ENCODE peak calls at places on chromosome 13, in nine cellular contexts. Y is amygdala; S is nucleus accumbens; N is HTR-8/SVneo; F is activated CD8-positive, alpha-beta T cell treated with anti-CD3 and anti-CD28 coated beads for 36 hours; W is stomach; H is ascending aorta; Q is SJSA1; X is ovary. I is an unnamed sample.

GRCh38 chr13:76017861-76018556 is 381.9 kb downstream of the LMO7 start:
- DNase-seq in Y (no peak), S (no peak), N (no peak), F (no peak), W (no peak), H (no peak), Q (no peak), X (no peak), I (no peak)

GRCh38 chr13:101838305-101838835 is 385.9 kb downstream of the ITGBL1 start:
- DNase-seq in Y (no peak), S (no peak), N (no peak), F (no peak), W (no peak), H (no peak), Q (peak; percentile 4), X (no peak), I (no peak)

GRCh38 chr13:111359930-111360329 is 39.5 kb downstream of the TEX29 start:
- DNase-seq in Y (no peak), S (no peak), N (no peak), F (no peak), W (peak; percentile 15), H (no peak), Q (no peak), X (no peak), I (no peak)

GRCh38 chr13:87274209-87274819 is 396.9 kb upstream of the SLITRK5 start:
- DNase-seq in Y (no peak), S (no peak), N (peak; percentile 8), F (peak; percentile 53), W (no peak), H (no peak), Q (no peak), X (no peak), I (peak; percentile 55)

GRCh38 chr13:66033924-66034323 is 1196.2 kb downstream of the PCDH9 start:
- DNase-seq in Y (no peak), S (no peak), N (no peak), F (no peak), W (no peak), H (no peak), Q (no peak), X (no peak), I (no peak)

GRCh38 chr13:29436721-29437250 is 158.7 kb downstream of the SLC7A1 start:
- DNase-seq in Y (no peak), S (no peak), N (no peak), F (no peak), W (no peak), H (no peak), Q (no peak), X (no peak), I (no peak)

GRCh38 chr13:43905435-43906031 is 25.8 kb downstream of the LACC1 start:
- DNase-seq in Y (no peak), S (no peak), N (peak; percentile 28), F (peak; percentile 33), W (no peak), H (no peak), Q (peak; percentile 48), X (no peak), I (no peak)

GRCh38 chr13:27472941-27473340 is 22.6 kb upstream of the MTIF3 start:
- DNase-seq in Y (no peak), S (no peak), N (no peak), F (no peak), W (no peak), H (no peak), Q (no peak), X (no peak), I (no peak)

GRCh38 chr13:114104626-114105350 is 27.6 kb downstream of the RASA3 start:
- DNase-seq in Y (no peak), S (no peak), N (no peak), F (no peak), W (no peak), H (peak; percentile 58), Q (no peak), X (peak; percentile 24), I (peak; percentile 22)

GRCh38 chr13:73708393-73708985 is 425.7 kb downstream of the KLF12 start:
- DNase-seq in Y (no peak), S (no peak), N (peak; percentile 23), F (peak; percentile 66), W (peak; percentile 45), H (no peak), Q (peak; percentile 25), X (no peak), I (peak; percentile 43)

GRCh38 chr13:49466240-49466914 is 22.3 kb downstream of the SETDB2 start:
- DNase-seq in Y (no peak), S (no peak), N (no peak), F (no peak), W (no peak), H (no peak), Q (no peak), X (no peak), I (no peak)

GRCh38 chr13:53200075-53200474 is 171.5 kb downstream of the OLFM4 start:
- DNase-seq in Y (no peak), S (no peak), N (no peak), F (no peak), W (no peak), H (no peak), Q (no peak), X (no peak), I (no peak)

GRCh38 chr13:53260594-53260993 is 232.0 kb downstream of the OLFM4 start:
- DNase-seq in Y (no peak), S (no peak), N (no peak), F (no peak), W (no peak), H (no peak), Q (no peak), X (no peak), I (no peak)

GRCh38 chr13:51843529-51843928 is 1.4 kb downstream of the TMEM272 start:
- DNase-seq in Y (no peak), S (no peak), N (no peak), F (no peak), W (no peak), H (no peak), Q (no peak), X (no peak), I (no peak)

GRCh38 chr13:32537580-32538233 is 888 bp downstream of the N4BP2L2 start:
- DNase-seq in Y (no peak), S (peak; percentile 40), N (no peak), F (peak; percentile 64), W (peak; percentile 26), H (no peak), Q (no peak), X (peak; percentile 64), I (peak; percentile 39)

GRCh38 chr13:50319603-50320296 is 304.5 kb downstream of the KCNRG start:
- DNase-seq in Y (no peak), S (no peak), N (no peak), F (no peak), W (no peak), H (no peak), Q (peak; percentile 17), X (no peak), I (no peak)

GRCh38 chr13:98022210-98022609 is 68.7 kb downstream of the IPO5 start:
- DNase-seq in Y (peak; percentile 1), S (no peak), N (no peak), F (no peak), W (no peak), H (no peak), Q (peak; percentile 71), X (no peak), I (peak; percentile 70)

GRCh38 chr13:35190241-35190640 is 248.2 kb downstream of the NBEA start:
- DNase-seq in Y (no peak), S (no peak), N (no peak), F (no peak), W (no peak), H (no peak), Q (no peak), X (no peak), I (no peak)